ENCODE peak calls at places on chromosomes 6 and 20, in five cellular contexts. T is cardiac muscle cell, O is pancreas, A is RWPE1, I is prostate gland. E is an unnamed sample.

GRCh38 chr6:11536795-11537194 is 754 bp upstream of the TMEM170B start:
- DNase-seq in T (peak; percentile 11), O (peak; percentile 22), A (no peak), I (no peak), E (peak; percentile 11)

GRCh38 chr6:112249489-112249888 is 4.9 kb downstream of the LAMA4 start:
- DNase-seq in T (no peak), O (no peak), A (no peak), I (no peak), E (no peak)

GRCh38 chr20:4014031-4014474 is 1.3 kb downstream of the RNF24 start:
- DNase-seq in T (peak; percentile 64), O (no peak), A (peak; percentile 72), I (peak; percentile 93), E (peak; percentile 77)

GRCh38 chr20:51586005-51586440 is 43.5 kb upstream of the NFATC2 start:
- DNase-seq in T (no peak), O (no peak), A (peak; percentile 72), I (no peak), E (peak; percentile 20)

GRCh38 chr6:117237561-117237960 is 27.8 kb upstream of the VGLL2 start:
- DNase-seq in T (no peak), O (no peak), A (peak; percentile 30), I (no peak), E (no peak)

GRCh38 chr20:571754-572331 is 28.3 kb upstream of the CSNK2A1 start:
- DNase-seq in T (peak; percentile 25), O (peak; percentile 52), A (no peak), I (peak; percentile 14), E (peak; percentile 58)

GRCh38 chr20:25544760-25545159 is 40.6 kb downstream of the NINL start:
- DNase-seq in T (peak; percentile 27), O (no peak), A (no peak), I (no peak), E (no peak)

GRCh38 chr20:47493175-47493953 is 8.3 kb upstream of the NCOA3 start:
- DNase-seq in T (peak; percentile 66), O (peak; percentile 91), A (peak; percentile 89), I (peak; percentile 78), E (peak; percentile 89)

GRCh38 chr6:7730411-7730810 is 4.5 kb downstream of the BMP6 start:
- DNase-seq in T (no peak), O (no peak), A (no peak), I (no peak), E (no peak)

GRCh38 chr20:63385819-63386218 is 24.7 kb upstream of the CHRNA4 start:
- DNase-seq in T (no peak), O (no peak), A (no peak), I (no peak), E (no peak)

GRCh38 chr6:166206066-166206465 is 38.4 kb upstream of the TBXT start:
- DNase-seq in T (no peak), O (no peak), A (no peak), I (no peak), E (no peak)

GRCh38 chr6:1820165-1820564 is 210.4 kb downstream of the FOXC1 start:
- DNase-seq in T (no peak), O (no peak), A (no peak), I (no peak), E (no peak)

DNA sequence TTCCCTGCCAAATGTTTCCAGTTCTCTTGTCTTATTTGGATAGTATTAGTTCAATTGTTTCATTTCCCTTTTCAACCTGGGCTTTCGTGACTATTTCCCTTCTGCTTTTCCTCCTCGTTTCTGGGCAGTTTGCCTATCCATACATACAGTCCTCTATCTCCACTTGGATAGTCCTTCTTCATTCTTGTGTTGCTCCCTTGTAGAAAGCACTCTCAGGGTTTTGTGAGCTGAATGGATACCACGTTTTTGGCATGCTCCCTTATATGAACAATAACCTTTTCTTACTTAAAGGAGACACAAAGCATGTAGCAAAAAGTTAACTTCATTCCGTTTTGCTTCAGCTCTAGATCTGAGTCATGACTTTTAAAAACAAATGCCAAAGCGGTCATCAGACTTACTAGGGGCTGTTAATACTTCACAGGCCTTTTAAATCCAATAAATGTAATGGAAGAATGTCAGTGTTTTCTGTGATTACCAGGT is 16.6 kb downstream of the CRYBG1 start:
- DNase-seq in T (no peak), O (no peak), A (no peak), I (no peak), E (no peak)
- H3K27ac ChIP-seq in T (no peak overlapping the region), O (no peak overlapping the region), A (no peak overlapping the region), I (peak overlapping the region; percentile 56), E (no peak overlapping the region)

GRCh38 chr20:55469074-55469473 is 536.2 kb downstream of the CBLN4 start:
- DNase-seq in T (no peak), O (no peak), A (no peak), I (no peak), E (no peak)
- H3K27ac ChIP-seq in T (no peak overlapping the region), O (no peak overlapping the region), A (no peak overlapping the region), I (no peak overlapping the region), E (no peak overlapping the region)

GRCh38 chr6:33895296-33895695 is 91.5 kb upstream of the MLN start:
- DNase-seq in T (no peak), O (no peak), A (no peak), I (no peak), E (no peak)
- H3K27ac ChIP-seq in T (no peak overlapping the region), O (no peak overlapping the region), A (no peak overlapping the region), I (no peak overlapping the region), E (no peak overlapping the region)

GRCh38 chr6:30042476-30042875 is 18.6 kb upstream of the POLR1H start:
- DNase-seq in T (no peak), O (no peak), A (no peak), I (no peak), E (no peak)

GRCh38 chr6:30044630-30045029 is 16.4 kb upstream of the POLR1H start:
- DNase-seq in T (no peak), O (no peak), A (no peak), I (no peak), E (peak; percentile 37)

GRCh38 chr6:30043744-30044143 is 17.3 kb upstream of the POLR1H start:
- DNase-seq in T (no peak), O (no peak), A (no peak), I (no peak), E (no peak)

GRCh38 chr6:30042914-30043313 is 18.2 kb upstream of the POLR1H start:
- DNase-seq in T (no peak), O (no peak), A (no peak), I (no peak), E (no peak)

GRCh38 chr6:30047220-30047619 is 13.8 kb upstream of the POLR1H start:
- DNase-seq in T (no peak), O (no peak), A (no peak), I (no peak), E (no peak)
- H3K27ac ChIP-seq in T (no peak overlapping the region), O (no peak overlapping the region), A (no peak overlapping the region), I (no peak overlapping the region), E (no peak overlapping the region)

GRCh38 chr6:170028629-170029345 is 262.1 kb downstream of the DLL1 start:
- DNase-seq in T (no peak), O (no peak), A (no peak), I (no peak), E (no peak)

GRCh38 chr6:170030284-170031095 is 260.4 kb downstream of the DLL1 start:
- DNase-seq in T (no peak), O (no peak), A (no peak), I (no peak), E (no peak)

GRCh38 chr6:170031684-170032121 is 259.2 kb downstream of the DLL1 start:
- DNase-seq in T (no peak), O (no peak), A (no peak), I (no peak), E (no peak)

GRCh38 chr6:170031096-170031471 is 259.8 kb downstream of the DLL1 start:
- DNase-seq in T (no peak), O (peak; percentile 55), A (no peak), I (peak; percentile 82), E (no peak)

GRCh38 chr6:170029416-170030283 is 261.2 kb downstream of the DLL1 start:
- DNase-seq in T (no peak), O (no peak), A (no peak), I (no peak), E (no peak)
- H3K27ac ChIP-seq in T (no peak overlapping the region), O (no peak overlapping the region), A (no peak overlapping the region), I (no peak overlapping the region), E (no peak overlapping the region)